ENCODE peak calls at places on chromosomes 11 and 22, in ten cellular contexts. V is colonic mucosa, W is fibroblast of pulmonary artery, N is fibroblast of villous mesenchyme, T is HAP-1, O is Peyer's patch, K is PC-9, G is fibroblast of lung, D is mucosa of descending colon, U is adrenal gland. L is an unnamed sample.

GRCh38 chr11:68469122-68469521 is 8.6 kb downstream of the PPP6R3 start:
- DNase-seq in V (no peak), W (peak), N (peak), T (no peak), O (no peak), K (no peak), G (peak), D (no peak), U (no peak), L (no peak)

GRCh38 chr11:64028398-64029115 is 7.2 kb upstream of the FLRT1 start:
- DNase-seq in V (no peak), W (no peak), N (peak), T (peak), O (no peak), K (no peak), G (peak), D (no peak), U (no peak), L (no peak)

GRCh38 chr11:87116185-87116584 is 78.5 kb downstream of the TMEM135 start:
- DNase-seq in V (no peak), W (no peak), N (no peak), T (no peak), O (no peak), K (no peak), G (no peak), D (no peak), U (no peak), L (no peak)

GRCh38 chr11:133950874-133951483 is 5.8 kb downstream of the IGSF9B start:
- DNase-seq in V (no peak), W (no peak), N (no peak), T (no peak), O (no peak), K (no peak), G (no peak), D (no peak), U (no peak), L (no peak)

GRCh38 chr11:128890543-128891409 is at the start of gene KCNJ5:
- DNase-seq in V (peak), W (peak), N (peak), T (no peak), O (peak), K (no peak), G (no peak), D (peak), U (peak), L (no peak)

GRCh38 chr22:44603774-44604173 is 98.2 kb upstream of the PRR5 start:
- DNase-seq in V (no peak), W (no peak), N (no peak), T (no peak), O (no peak), K (no peak), G (no peak), D (no peak), U (no peak), L (no peak)

GRCh38 chr11:94450061-94450460 is 43.6 kb downstream of the MRE11 start:
- DNase-seq in V (no peak), W (peak), N (peak), T (no peak), O (no peak), K (no peak), G (peak), D (no peak), U (no peak), L (no peak)

GRCh38 chr22:23565288-23565941 is 14.7 kb downstream of the IGLL1 start:
- DNase-seq in V (peak), W (peak), N (no peak), T (peak), O (no peak), K (no peak), G (no peak), D (peak), U (no peak), L (peak)

GRCh38 chr11:267491-267994 is 10.7 kb upstream of the NLRP6 start:
- DNase-seq in V (peak), W (no peak), N (no peak), T (no peak), O (peak), K (peak), G (no peak), D (peak), U (no peak), L (peak)

GRCh38 chr11:86743223-86744118 is 56.9 kb upstream of the PRSS23 start:
- DNase-seq in V (peak), W (peak), N (peak), T (no peak), O (peak), K (peak), G (peak), D (peak), U (peak), L (peak)

GRCh38 chr11:60750911-60751310 is 5.8 kb upstream of the MS4A15 start:
- DNase-seq in V (no peak), W (no peak), N (no peak), T (no peak), O (no peak), K (no peak), G (no peak), D (no peak), U (no peak), L (no peak)

GRCh38 chr11:63761173-63761572 is 7.4 kb downstream of the ZFTA start:
- DNase-seq in V (no peak), W (no peak), N (no peak), T (no peak), O (no peak), K (no peak), G (no peak), D (no peak), U (no peak), L (no peak)

GRCh38 chr22:33577862-33578411 is 342.3 kb downstream of the LARGE1 start:
- DNase-seq in V (no peak), W (no peak), N (no peak), T (no peak), O (no peak), K (no peak), G (no peak), D (no peak), U (no peak), L (no peak)

GRCh38 chr11:35049906-35050531 is 89.0 kb upstream of the CD44 start:
- DNase-seq in V (no peak), W (no peak), N (peak), T (no peak), O (no peak), K (no peak), G (no peak), D (no peak), U (no peak), L (no peak)
- H3K4me3 ChIP-seq in V (no peak), W (no peak), N (no peak), T (no peak), O (no peak), K (no peak), G (no peak), D (no peak), U (no peak), L (no peak)

GRCh38 chr22:26038365-26038764 is 130.9 kb upstream of the SEZ6L start:
- DNase-seq in V (no peak), W (no peak), N (no peak), T (no peak), O (no peak), K (no peak), G (no peak), D (no peak), U (no peak), L (no peak)

GRCh38 chr22:26035523-26035922 is 133.7 kb upstream of the SEZ6L start:
- DNase-seq in V (no peak), W (no peak), N (no peak), T (no peak), O (no peak), K (no peak), G (no peak), D (no peak), U (no peak), L (no peak)

GRCh38 chr22:26031641-26032040 is 137.6 kb upstream of the SEZ6L start:
- DNase-seq in V (no peak), W (no peak), N (no peak), T (no peak), O (no peak), K (no peak), G (no peak), D (no peak), U (no peak), L (no peak)

GRCh38 chr22:26033071-26033470 is 136.2 kb upstream of the SEZ6L start:
- DNase-seq in V (no peak), W (no peak), N (no peak), T (no peak), O (no peak), K (no peak), G (no peak), D (no peak), U (no peak), L (no peak)

GRCh38 chr22:26033586-26033985 is 135.7 kb upstream of the SEZ6L start:
- DNase-seq in V (no peak), W (no peak), N (no peak), T (no peak), O (no peak), K (no peak), G (no peak), D (no peak), U (no peak), L (no peak)
- H3K4me3 ChIP-seq in V (no peak), W (no peak), N (no peak), T (no peak), O (no peak), K (no peak), G (no peak), D (no peak), U (no peak), L (no peak)

DNA sequence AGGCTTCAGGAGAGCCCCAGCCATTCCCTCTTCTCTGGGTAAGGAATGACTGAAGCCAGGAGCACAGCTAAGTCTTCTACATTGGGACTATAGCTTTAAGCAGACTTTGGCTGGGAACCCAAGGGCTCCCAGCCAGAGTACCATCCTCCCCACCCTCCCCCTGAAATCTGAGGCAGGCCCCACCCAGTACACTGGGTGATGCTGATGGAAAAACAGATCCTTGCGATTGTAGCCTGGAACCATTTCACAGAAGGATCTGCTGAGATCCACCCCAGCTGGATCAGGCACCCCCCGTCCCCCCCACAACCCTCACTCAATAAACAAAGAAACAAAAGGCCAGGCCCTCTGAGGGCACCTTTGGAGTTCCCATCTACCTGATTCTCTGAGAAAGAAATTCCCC is 39.8 kb downstream of the IL18BP start:
- DNase-seq in V (peak), W (peak), N (peak), T (no peak), O (peak), K (no peak), G (peak), D (peak), U (peak), L (peak)
- H3K4me3 ChIP-seq in V (no peak), W (peak), N (peak), T (no peak), O (peak), K (no peak), G (peak), D (no peak), U (no peak), L (peak)

DNA sequence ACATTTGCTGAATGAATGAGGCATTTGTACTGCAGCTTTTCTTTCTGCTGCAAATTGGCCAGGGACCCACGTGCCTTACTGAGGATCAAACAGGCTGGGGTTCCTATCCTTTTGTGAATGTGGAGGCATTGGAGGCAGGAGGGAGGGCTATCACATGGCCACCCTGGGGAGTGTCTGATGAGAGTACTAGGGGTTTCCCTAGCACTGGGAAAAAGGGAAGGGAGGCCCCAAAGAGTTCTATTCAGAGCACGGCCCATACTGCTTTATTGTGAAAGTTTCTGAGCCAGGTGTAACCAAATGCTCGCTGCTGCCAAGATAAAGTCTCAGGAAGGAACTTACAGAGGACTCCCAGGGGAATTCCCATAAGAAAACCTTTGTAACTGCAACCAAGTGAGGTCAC is 78.4 kb upstream of the ANO1 start:
- DNase-seq in V (no peak), W (no peak), N (no peak), T (no peak), O (no peak), K (peak), G (no peak), D (no peak), U (no peak), L (no peak)
- H3K4me3 ChIP-seq in V (no peak), W (no peak), N (no peak), T (no peak), O (no peak), K (no peak), G (no peak), D (no peak), U (no peak), L (no peak)

GRCh38 chr11:2166091-2166851 is 5.3 kb upstream of the INS start:
- DNase-seq in V (peak), W (no peak), N (no peak), T (no peak), O (no peak), K (no peak), G (peak), D (peak), U (no peak), L (no peak)
- H3K4me3 ChIP-seq in V (peak), W (no peak), N (no peak), T (no peak), O (no peak), K (no peak), G (no peak), D (no peak), U (no peak), L (no peak)

GRCh38 chr11:84437129-84438123 is 1151.3 kb upstream of the CCDC90B start:
- DNase-seq in V (peak), W (no peak), N (no peak), T (no peak), O (peak), K (no peak), G (no peak), D (peak), U (peak), L (peak)
- H3K4me3 ChIP-seq in V (no peak), W (no peak), N (no peak), T (no peak), O (no peak), K (peak), G (no peak), D (no peak), U (no peak), L (no peak)

GRCh38 chr22:45871721-45872120 is 105.2 kb downstream of the WNT7B start:
- DNase-seq in V (no peak), W (no peak), N (no peak), T (no peak), O (no peak), K (no peak), G (no peak), D (no peak), U (no peak), L (no peak)

GRCh38 chr22:45868586-45869443 is 108.1 kb downstream of the WNT7B start:
- DNase-seq in V (peak), W (no peak), N (no peak), T (no peak), O (peak), K (no peak), G (no peak), D (no peak), U (no peak), L (no peak)

GRCh38 chr22:45869448-45869847 is 107.5 kb downstream of the WNT7B start:
- DNase-seq in V (no peak), W (no peak), N (no peak), T (no peak), O (no peak), K (no peak), G (no peak), D (no peak), U (no peak), L (no peak)

GRCh38 chr22:45867906-45868555 is 108.9 kb downstream of the WNT7B start:
- DNase-seq in V (peak), W (no peak), N (no peak), T (no peak), O (no peak), K (no peak), G (no peak), D (no peak), U (no peak), L (no peak)

DNA sequence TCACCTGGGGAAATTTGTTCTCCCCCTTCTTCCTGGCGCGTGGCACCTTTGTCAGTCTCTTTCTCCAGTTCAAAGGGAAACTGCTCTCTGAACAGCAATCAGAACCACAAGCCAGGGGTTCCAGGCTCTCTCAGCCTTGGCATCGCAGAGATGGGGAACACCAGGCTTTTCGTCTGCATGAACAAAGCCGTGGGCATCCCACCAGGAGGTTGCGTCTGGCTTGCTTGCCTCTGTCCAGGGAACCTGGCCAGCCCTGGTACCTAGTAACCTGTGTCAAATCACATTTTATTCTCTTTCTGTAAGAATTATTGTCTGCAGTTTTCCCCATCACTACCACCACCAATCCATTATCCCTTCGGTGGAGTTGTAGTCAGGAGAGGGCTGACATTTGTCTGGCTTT is 107.0 kb downstream of the WNT7B start:
- DNase-seq in V (no peak), W (no peak), N (no peak), T (no peak), O (peak), K (no peak), G (no peak), D (no peak), U (no peak), L (no peak)
- H3K4me3 ChIP-seq in V (no peak), W (no peak), N (no peak), T (no peak), O (no peak), K (no peak), G (no peak), D (no peak), U (no peak), L (no peak)

GRCh38 chr11:10657308-10658271 is 36.0 kb downstream of the IRAG1 start:
- DNase-seq in V (no peak), W (peak), N (peak), T (peak), O (no peak), K (peak), G (peak), D (no peak), U (peak), L (no peak)
- H3K4me3 ChIP-seq in V (no peak), W (no peak), N (no peak), T (no peak), O (no peak), K (no peak), G (no peak), D (no peak), U (no peak), L (no peak)

GRCh38 chr11:96215094-96215782 is 127.8 kb downstream of the MAML2 start:
- DNase-seq in V (peak), W (peak), N (peak), T (no peak), O (peak), K (no peak), G (peak), D (peak), U (no peak), L (peak)
- H3K4me3 ChIP-seq in V (no peak), W (no peak), N (no peak), T (no peak), O (no peak), K (no peak), G (no peak), D (no peak), U (no peak), L (no peak)

DNA sequence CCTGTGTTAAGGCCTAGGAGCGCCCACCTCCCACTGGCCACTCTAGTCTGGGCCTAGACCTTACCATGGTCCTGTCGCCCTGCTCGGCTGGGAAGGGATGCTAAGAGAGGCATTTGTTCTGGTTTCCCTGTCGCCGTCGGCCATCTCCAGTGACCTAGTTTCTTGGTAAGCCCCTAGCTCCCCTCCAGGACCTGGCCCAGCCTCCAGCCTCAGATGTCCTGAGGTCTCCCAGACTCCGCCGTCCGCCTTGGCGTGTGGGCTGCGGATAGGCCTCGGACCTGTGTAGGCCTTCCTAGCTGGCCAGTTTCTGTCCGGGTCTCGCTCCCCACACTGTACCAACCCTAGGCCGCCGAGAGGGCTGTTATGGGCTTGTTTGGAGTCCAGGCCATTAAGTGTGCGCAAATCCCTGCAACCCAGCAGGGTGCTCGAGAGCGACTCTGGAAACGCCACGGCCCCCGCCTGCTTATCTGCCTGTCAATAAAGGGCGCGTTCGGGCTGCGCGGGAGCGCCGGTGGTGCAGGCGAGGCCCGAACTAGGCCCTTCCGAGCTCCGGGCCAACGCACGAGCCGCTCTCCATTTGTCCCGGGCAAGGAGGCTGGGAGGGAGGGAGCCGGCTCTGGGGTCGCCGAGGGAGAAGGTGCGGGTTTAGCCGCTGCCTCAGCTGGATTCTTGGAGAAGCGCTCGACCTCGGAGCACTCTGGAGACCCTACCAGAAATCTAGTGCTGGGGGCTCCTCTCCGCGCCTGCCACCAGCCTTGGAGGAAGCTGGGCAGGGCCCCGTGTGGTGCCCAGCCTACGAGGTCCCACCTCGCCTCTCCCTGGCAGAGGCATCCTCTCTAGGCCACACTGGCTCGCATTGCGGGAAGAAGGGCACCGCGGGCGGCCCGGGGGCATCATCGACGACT is 8.7 kb upstream of the PAX6 start:
- DNase-seq in V (no peak), W (no peak), N (no peak), T (no peak), O (no peak), K (no peak), G (no peak), D (no peak), U (no peak), L (no peak)
- H3K4me3 ChIP-seq in V (no peak), W (no peak), N (no peak), T (no peak), O (no peak), K (no peak), G (no peak), D (no peak), U (no peak), L (no peak)